ENCODE peak calls at places on chromosome 18, in ten cellular contexts. One of them, this sample, is unnamed.

GRCh38 chr18:49630246-49630699 is 68.4 kb downstream of the LIPG start:
- DNase-seq in T-cell: no peak
- DNase-seq in GOT3: no peak
- DNase-seq in upper lobe of right lung: no peak
- DNase-seq in NCI-H1048: no peak
- DNase-seq in smooth muscle cell of the brain vasculature: no peak
- DNase-seq in activated CD4-positive, alpha-beta T cell treated with anti-CD3 and anti-CD28 coated beads, Interleukin-2, amount 50 U/mL, for 1 hour: no peak
- DNase-seq in NCI-H2029: no peak
- DNase-seq in H4: peak
- DNase-seq in Caco-2: no peak
- DNase-seq in this sample: no peak

GRCh38 chr18:13253786-13254755 is 35.5 kb downstream of the LDLRAD4 start:
- DNase-seq in activated CD4-positive, alpha-beta T cell treated with anti-CD3 and anti-CD28 coated beads, Interleukin-2, amount 50 U/mL, for 1 hour: no peak
- DNase-seq in Caco-2: no peak
- DNase-seq in H4: no peak
- DNase-seq in NCI-H2029: no peak
- DNase-seq in NCI-H1048: no peak
- DNase-seq in GOT3: no peak
- DNase-seq in smooth muscle cell of the brain vasculature: no peak
- DNase-seq in upper lobe of right lung: peak
- DNase-seq in T-cell: no peak
- DNase-seq in this sample: peak

GRCh38 chr18:79526468-79527460 is 131.0 kb downstream of the NFATC1 start:
- DNase-seq in Caco-2: no peak
- DNase-seq in NCI-H2029: no peak
- DNase-seq in H4: no peak
- DNase-seq in NCI-H1048: no peak
- DNase-seq in smooth muscle cell of the brain vasculature: no peak
- DNase-seq in upper lobe of right lung: peak
- DNase-seq in activated CD4-positive, alpha-beta T cell treated with anti-CD3 and anti-CD28 coated beads, Interleukin-2, amount 50 U/mL, for 1 hour: no peak
- DNase-seq in T-cell: no peak
- DNase-seq in GOT3: no peak
- DNase-seq in this sample: peak

GRCh38 chr18:74299746-74300145 is 8.0 kb upstream of the CYB5A start:
- DNase-seq in NCI-H2029: no peak
- DNase-seq in upper lobe of right lung: no peak
- DNase-seq in T-cell: no peak
- DNase-seq in H4: no peak
- DNase-seq in Caco-2: no peak
- DNase-seq in NCI-H1048: no peak
- DNase-seq in smooth muscle cell of the brain vasculature: no peak
- DNase-seq in GOT3: no peak
- DNase-seq in activated CD4-positive, alpha-beta T cell treated with anti-CD3 and anti-CD28 coated beads, Interleukin-2, amount 50 U/mL, for 1 hour: no peak
- DNase-seq in this sample: no peak

GRCh38 chr18:48735070-48735676 is 196.3 kb downstream of the CTIF start:
- DNase-seq in activated CD4-positive, alpha-beta T cell treated with anti-CD3 and anti-CD28 coated beads, Interleukin-2, amount 50 U/mL, for 1 hour: no peak
- DNase-seq in NCI-H2029: no peak
- DNase-seq in upper lobe of right lung: no peak
- DNase-seq in Caco-2: no peak
- DNase-seq in T-cell: no peak
- DNase-seq in H4: no peak
- DNase-seq in smooth muscle cell of the brain vasculature: no peak
- DNase-seq in GOT3: no peak
- DNase-seq in NCI-H1048: no peak
- DNase-seq in this sample: no peak

GRCh38 chr18:13233746-13234527 is 15.4 kb downstream of the LDLRAD4 start:
- DNase-seq in smooth muscle cell of the brain vasculature: no peak
- DNase-seq in NCI-H2029: no peak
- DNase-seq in H4: no peak
- DNase-seq in GOT3: no peak
- DNase-seq in Caco-2: no peak
- DNase-seq in T-cell: no peak
- DNase-seq in upper lobe of right lung: peak
- DNase-seq in NCI-H1048: no peak
- DNase-seq in activated CD4-positive, alpha-beta T cell treated with anti-CD3 and anti-CD28 coated beads, Interleukin-2, amount 50 U/mL, for 1 hour: no peak
- DNase-seq in this sample: peak

GRCh38 chr18:48933578-48934399 is 17.0 kb downstream of the SMAD7 start:
- DNase-seq in smooth muscle cell of the brain vasculature: no peak
- DNase-seq in GOT3: no peak
- DNase-seq in H4: no peak
- DNase-seq in NCI-H2029: peak
- DNase-seq in T-cell: no peak
- DNase-seq in NCI-H1048: no peak
- DNase-seq in upper lobe of right lung: peak
- DNase-seq in Caco-2: no peak
- DNase-seq in activated CD4-positive, alpha-beta T cell treated with anti-CD3 and anti-CD28 coated beads, Interleukin-2, amount 50 U/mL, for 1 hour: no peak
- DNase-seq in this sample: no peak

GRCh38 chr18:23191952-23192662 is 56.8 kb downstream of the CABLES1 start:
- DNase-seq in GOT3: no peak
- DNase-seq in Caco-2: no peak
- DNase-seq in H4: peak
- DNase-seq in smooth muscle cell of the brain vasculature: peak
- DNase-seq in NCI-H1048: no peak
- DNase-seq in activated CD4-positive, alpha-beta T cell treated with anti-CD3 and anti-CD28 coated beads, Interleukin-2, amount 50 U/mL, for 1 hour: no peak
- DNase-seq in NCI-H2029: peak
- DNase-seq in T-cell: no peak
- DNase-seq in upper lobe of right lung: no peak
- DNase-seq in this sample: no peak

GRCh38 chr18:12885500-12885899 is 1.5 kb upstream of the PTPN2 start:
- DNase-seq in smooth muscle cell of the brain vasculature: no peak
- DNase-seq in Caco-2: no peak
- DNase-seq in activated CD4-positive, alpha-beta T cell treated with anti-CD3 and anti-CD28 coated beads, Interleukin-2, amount 50 U/mL, for 1 hour: no peak
- DNase-seq in upper lobe of right lung: no peak
- DNase-seq in NCI-H2029: no peak
- DNase-seq in H4: no peak
- DNase-seq in NCI-H1048: no peak
- DNase-seq in T-cell: no peak
- DNase-seq in GOT3: no peak
- DNase-seq in this sample: no peak

GRCh38 chr18:23810396-23810795 is 121.1 kb downstream of the LAMA3 start:
- DNase-seq in T-cell: peak
- DNase-seq in H4: no peak
- DNase-seq in GOT3: no peak
- DNase-seq in activated CD4-positive, alpha-beta T cell treated with anti-CD3 and anti-CD28 coated beads, Interleukin-2, amount 50 U/mL, for 1 hour: no peak
- DNase-seq in Caco-2: no peak
- DNase-seq in NCI-H2029: no peak
- DNase-seq in upper lobe of right lung: no peak
- DNase-seq in NCI-H1048: no peak
- DNase-seq in smooth muscle cell of the brain vasculature: no peak
- DNase-seq in this sample: no peak

GRCh38 chr18:26948703-26949102 is 83.2 kb upstream of the AQP4 start:
- DNase-seq in smooth muscle cell of the brain vasculature: no peak
- DNase-seq in upper lobe of right lung: no peak
- DNase-seq in NCI-H2029: no peak
- DNase-seq in Caco-2: no peak
- DNase-seq in NCI-H1048: no peak
- DNase-seq in GOT3: no peak
- DNase-seq in T-cell: no peak
- DNase-seq in activated CD4-positive, alpha-beta T cell treated with anti-CD3 and anti-CD28 coated beads, Interleukin-2, amount 50 U/mL, for 1 hour: no peak
- DNase-seq in H4: no peak
- DNase-seq in this sample: no peak

GRCh38 chr18:46623541-46623940 is 33.5 kb downstream of the LOXHD1 start:
- DNase-seq in NCI-H2029: no peak
- DNase-seq in smooth muscle cell of the brain vasculature: no peak
- DNase-seq in H4: no peak
- DNase-seq in Caco-2: no peak
- DNase-seq in GOT3: no peak
- DNase-seq in activated CD4-positive, alpha-beta T cell treated with anti-CD3 and anti-CD28 coated beads, Interleukin-2, amount 50 U/mL, for 1 hour: no peak
- DNase-seq in NCI-H1048: no peak
- DNase-seq in upper lobe of right lung: no peak
- DNase-seq in T-cell: no peak
- DNase-seq in this sample: no peak

GRCh38 chr18:9631814-9632496 is 17.6 kb upstream of the PPP4R1 start:
- DNase-seq in activated CD4-positive, alpha-beta T cell treated with anti-CD3 and anti-CD28 coated beads, Interleukin-2, amount 50 U/mL, for 1 hour: no peak
- DNase-seq in GOT3: no peak
- DNase-seq in NCI-H2029: no peak
- DNase-seq in upper lobe of right lung: no peak
- DNase-seq in NCI-H1048: no peak
- DNase-seq in T-cell: no peak
- DNase-seq in H4: peak
- DNase-seq in Caco-2: no peak
- DNase-seq in smooth muscle cell of the brain vasculature: no peak
- DNase-seq in this sample: no peak

GRCh38 chr18:28175047-28175929 is 1.6 kb downstream of the CDH2 start:
- DNase-seq in Caco-2: no peak
- DNase-seq in GOT3: no peak
- DNase-seq in H4: no peak
- DNase-seq in NCI-H1048: no peak
- DNase-seq in activated CD4-positive, alpha-beta T cell treated with anti-CD3 and anti-CD28 coated beads, Interleukin-2, amount 50 U/mL, for 1 hour: no peak
- DNase-seq in T-cell: no peak
- DNase-seq in NCI-H2029: no peak
- DNase-seq in upper lobe of right lung: no peak
- DNase-seq in smooth muscle cell of the brain vasculature: no peak
- DNase-seq in this sample: no peak

This sample was measured in tibial artery.